ENCODE peak calls at places on chromosomes 11 and 22, in seven cellular contexts. G is GM12865, K is IMR-90, S is endodermal cell, H is AG04450, W is AG10803, Y is kidney. D is an unnamed sample.

GRCh38 chr11:30706276-30706675 is 120.1 kb upstream of the MPPED2 start:
- DNase-seq in K (no peak), Y (no peak), W (no peak), G (no peak), S (no peak), H (no peak), D (no peak)

GRCh38 chr11:119417726-119418540 is 5.0 kb downstream of the THY1 start:
- DNase-seq in K (peak), Y (no peak), S (no peak), G (no peak), W (peak), H (peak), D (peak)

GRCh38 chr11:125268611-125269010 is 104.1 kb downstream of the PKNOX2 start:
- DNase-seq in K (peak), W (no peak), S (no peak), G (no peak), Y (no peak), H (no peak), D (no peak)

GRCh38 chr11:83922318-83922717 is 636.2 kb upstream of the CCDC90B start:
- DNase-seq in K (no peak), G (no peak), H (no peak), W (no peak), Y (no peak), S (no peak), D (no peak)

GRCh38 chr11:66059966-66060680 is 8.0 kb downstream of the SF3B2 start:
- DNase-seq in H (no peak), G (no peak), K (no peak), W (no peak), Y (no peak), S (no peak), D (no peak)

GRCh38 chr11:83007477-83007876 is 64.2 kb downstream of the RAB30 start:
- DNase-seq in W (no peak), K (no peak), S (no peak), Y (no peak), G (no peak), H (no peak), D (no peak)

GRCh38 chr22:23302171-23303002 is 122.1 kb downstream of the BCR start:
- DNase-seq in W (no peak), G (no peak), S (no peak), Y (peak), K (no peak), H (no peak), D (no peak)

GRCh38 chr11:128505449-128506058 is 81.8 kb downstream of the ETS1 start:
- DNase-seq in G (no peak), H (no peak), Y (no peak), K (no peak), W (no peak), S (no peak), D (peak)

GRCh38 chr11:69413015-69413801 is 68.3 kb upstream of the LINC01488 start:
- DNase-seq in K (no peak), H (no peak), W (no peak), Y (peak), G (no peak), S (no peak), D (no peak)

GRCh38 chr11:76291576-76292526 is 85.5 kb upstream of the WNT11 start:
- DNase-seq in H (no peak), Y (no peak), S (peak), G (peak), K (no peak), W (no peak), D (no peak)

GRCh38 chr11:124865181-124865901 is at the start of gene ROBO3:
- DNase-seq in Y (peak), H (no peak), G (no peak), W (no peak), S (peak), K (no peak), D (no peak)

GRCh38 chr11:44016129-44016528 is 31.7 kb upstream of the ACCSL start:
- DNase-seq in W (peak), H (no peak), K (peak), Y (peak), S (no peak), G (no peak), D (peak)

GRCh38 chr11:43955381-43956118 is 13.1 kb downstream of the C11orf96 start:
- DNase-seq in G (no peak), S (no peak), K (peak), Y (no peak), W (peak), H (no peak), D (peak)

GRCh38 chr11:65051389-65051858 is 6.9 kb downstream of the NAALADL1 start:
- DNase-seq in W (no peak), K (no peak), G (peak), Y (no peak), S (no peak), H (no peak), D (no peak)

GRCh38 chr11:65045728-65046127 is 4.7 kb downstream of the SAC3D1 start:
- DNase-seq in K (no peak), S (no peak), H (no peak), W (no peak), G (no peak), Y (no peak), D (no peak)

GRCh38 chr11:65045061-65045460 is 4.1 kb downstream of the SAC3D1 start:
- DNase-seq in G (no peak), Y (no peak), K (no peak), S (no peak), H (no peak), W (no peak), D (no peak)

GRCh38 chr11:65043881-65044501 is 3.0 kb downstream of the SAC3D1 start:
- DNase-seq in K (peak), G (no peak), Y (no peak), H (no peak), S (no peak), W (peak), D (peak)

GRCh38 chr11:65047581-65048422 is 6.8 kb downstream of the SAC3D1 start:
- DNase-seq in Y (no peak), S (no peak), H (no peak), G (no peak), W (peak), K (no peak), D (peak)
- H3K4me3 ChIP-seq in Y (peak), S (no peak), H (peak), G (no peak), W (peak), K (peak), D (peak)

GRCh38 chr11:79427126-79427525 is 13.7 kb downstream of the TENM4 start:
- DNase-seq in H (no peak), K (no peak), G (no peak), W (no peak), Y (no peak), S (no peak), D (no peak)
- TF ChIP-seq CTCF in H (no peak), K (no peak), G (no peak), W (no peak), Y (no peak), S (no peak), D (no peak)

GRCh38 chr11:129817282-129818051 is 1.8 kb downstream of the TMEM45B start:
- DNase-seq in G (no peak), Y (no peak), S (no peak), K (no peak), W (no peak), H (no peak), D (no peak)

GRCh38 chr11:129813216-129813791 is 2.3 kb upstream of the TMEM45B start:
- DNase-seq in H (no peak), W (no peak), G (no peak), S (no peak), K (no peak), Y (no peak), D (no peak)

GRCh38 chr11:129819237-129819636 is 3.6 kb downstream of the TMEM45B start:
- DNase-seq in S (no peak), G (no peak), H (no peak), W (no peak), K (no peak), Y (no peak), D (no peak)

GRCh38 chr11:129814244-129814992 is 1.2 kb upstream of the TMEM45B start:
- DNase-seq in G (no peak), Y (no peak), H (no peak), W (no peak), K (no peak), S (peak), D (no peak)

GRCh38 chr11:129815596-129816461 is at the start of gene TMEM45B:
- DNase-seq in K (no peak), Y (peak), S (peak), G (no peak), W (no peak), H (no peak), D (peak)
- H3K4me3 ChIP-seq in K (no peak), Y (peak), S (peak), G (no peak), W (no peak), H (no peak), D (no peak)

GRCh38 chr11:17851697-17852096 is 117.1 kb downstream of the KCNC1 start:
- DNase-seq in Y (no peak), G (no peak), W (no peak), K (no peak), H (no peak), S (no peak), D (no peak)

GRCh38 chr11:17852246-17852645 is 117.7 kb downstream of the KCNC1 start:
- DNase-seq in K (no peak), Y (no peak), G (no peak), W (no peak), H (no peak), S (no peak), D (no peak)

GRCh38 chr11:17848709-17849108 is 114.1 kb downstream of the KCNC1 start:
- DNase-seq in W (no peak), S (no peak), H (no peak), G (no peak), K (no peak), Y (no peak), D (no peak)

GRCh38 chr11:17845431-17845881 is 110.9 kb downstream of the KCNC1 start:
- DNase-seq in K (peak), S (no peak), W (peak), Y (no peak), G (no peak), H (peak), D (peak)

DNA sequence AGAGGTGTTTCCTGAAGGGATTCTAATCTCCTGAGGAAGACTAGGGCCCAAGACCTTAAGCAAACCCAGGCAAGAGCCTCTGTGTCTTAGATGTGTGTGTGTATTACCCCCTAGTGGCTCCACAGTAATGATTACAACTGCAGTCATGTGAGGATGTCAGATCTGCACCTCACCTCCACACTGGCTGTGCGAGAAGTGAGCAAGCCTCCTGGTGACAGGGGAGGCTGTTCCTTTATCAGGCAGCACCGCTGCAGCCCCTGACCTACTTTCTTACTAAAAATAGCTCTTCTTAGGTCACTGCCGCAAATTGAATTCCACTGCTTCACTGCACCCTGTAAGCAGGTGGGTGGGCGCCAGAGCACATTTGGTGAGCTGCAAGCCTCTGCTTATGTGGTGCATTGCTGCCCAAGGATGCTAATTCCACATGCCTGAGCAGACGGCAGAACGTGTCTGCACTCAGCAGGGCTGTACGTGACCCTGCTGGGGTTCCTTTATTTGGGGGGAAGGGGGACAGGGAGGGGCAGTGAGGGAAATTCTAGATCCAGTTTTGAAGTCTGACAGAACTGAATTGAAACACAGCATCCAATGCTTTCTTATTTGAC is 112.4 kb downstream of the KCNC1 start:
- DNase-seq in S (no peak), Y (no peak), K (peak), H (no peak), G (peak), W (no peak), D (no peak)
- TF ChIP-seq CTCF in S (peak), Y (peak), K (peak), H (peak), G (no peak), W (peak), D (peak)

DNA sequence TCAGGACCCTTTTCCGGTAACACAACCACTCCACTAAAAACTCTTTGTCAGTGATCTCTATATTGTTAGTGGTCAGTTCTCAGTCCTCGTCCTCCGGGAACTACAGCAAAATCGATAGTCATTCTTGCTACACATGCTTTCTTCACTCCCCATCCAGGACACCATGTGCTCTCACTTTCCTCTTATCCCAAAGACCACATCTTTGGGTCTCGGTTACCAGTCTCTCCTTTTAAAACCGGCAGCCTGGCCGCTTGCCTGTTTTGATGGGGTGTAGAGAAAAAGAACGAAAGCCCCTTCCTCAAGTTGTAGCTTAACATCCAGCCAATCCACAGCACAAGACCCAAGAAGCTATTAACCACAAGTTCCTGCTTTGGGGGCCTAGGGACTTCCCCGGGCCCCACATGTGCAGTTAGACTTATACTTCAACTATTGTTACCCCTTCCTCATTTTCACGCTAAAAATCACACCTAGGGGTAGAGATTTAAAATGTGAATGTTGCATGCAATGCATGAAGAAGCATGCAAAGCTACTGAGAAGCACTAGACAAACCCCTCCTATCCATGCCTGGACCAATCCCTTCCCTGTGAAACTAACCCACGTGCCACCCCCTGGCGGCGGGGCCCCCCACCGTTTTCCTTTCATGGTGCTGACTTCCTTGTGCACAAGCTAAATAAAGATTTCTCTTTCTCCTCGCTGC is 1.5 kb upstream of the TOLLIP start:
- DNase-seq in H (no peak), K (no peak), S (peak), W (no peak), G (peak), Y (no peak), D (no peak)
- H3K4me3 ChIP-seq in H (no peak), K (no peak), S (peak), W (no peak), G (peak), Y (peak), D (peak)

GRCh38 chr22:43269325-43270040 is 73.7 kb downstream of the SCUBE1 start:
- DNase-seq in K (no peak), Y (no peak), H (no peak), G (no peak), S (no peak), W (no peak), D (no peak)

GRCh38 chr22:43272301-43272700 is 70.9 kb downstream of the SCUBE1 start:
- DNase-seq in K (peak), G (no peak), Y (no peak), S (no peak), H (no peak), W (peak), D (no peak)

GRCh38 chr22:43268261-43268660 is 74.9 kb downstream of the SCUBE1 start:
- DNase-seq in Y (no peak), H (no peak), W (no peak), S (no peak), G (no peak), K (no peak), D (no peak)

GRCh38 chr22:43270949-43271348 is 72.2 kb downstream of the SCUBE1 start:
- DNase-seq in G (no peak), K (no peak), S (no peak), Y (no peak), W (no peak), H (no peak), D (no peak)

GRCh38 chr22:43270314-43270908 is 72.8 kb downstream of the SCUBE1 start:
- DNase-seq in H (no peak), G (peak), W (no peak), K (no peak), Y (no peak), S (peak), D (peak)
- TF ChIP-seq CTCF in H (peak), G (peak), W (peak), K (no peak), Y (no peak), S (peak), D (peak)

GRCh38 chr22:37804886-37805857 is 2.6 kb upstream of the GCAT start:
- DNase-seq in S (peak), G (peak), Y (peak), K (peak), W (peak), H (no peak), D (peak)
- H3K4me3 ChIP-seq in S (peak), G (peak), Y (peak), K (peak), W (peak), H (peak), D (peak)

D was measured in foreskin fibroblast.